ENCODE peak calls at places on chromosomes 11 and 22, in eight cellular contexts. F, Y, O, C, G, S, M and I are unnamed samples.

GRCh38 chr11:1042626-1043562 is 6.4 kb upstream of the MUC6 start:
- DNase-seq in F (no peak), Y (no peak), O (no peak), C (no peak), G (no peak), S (no peak), M (no peak), I (no peak)

GRCh38 chr11:116787786-116788486 is at the start of gene ZPR1:
- DNase-seq in F (peak), Y (peak), O (peak), C (peak), G (no peak), S (peak), M (peak), I (peak)

GRCh38 chr11:330694-331314 is 10.1 kb upstream of the IFITM3 start:
- DNase-seq in F (no peak), Y (no peak), O (no peak), C (no peak), G (no peak), S (no peak), M (no peak), I (peak)

GRCh38 chr11:62103141-62103540 is 20.7 kb upstream of the INCENP start:
- DNase-seq in F (no peak), Y (no peak), O (no peak), C (no peak), G (no peak), S (no peak), M (no peak), I (no peak)

GRCh38 chr11:19696904-19697303 is 15.7 kb upstream of the NAV2 start:
- DNase-seq in F (no peak), Y (no peak), O (no peak), C (no peak), G (no peak), S (no peak), M (no peak), I (no peak)

GRCh38 chr22:23119492-23120414 is 22.0 kb downstream of the RSPH14 start:
- DNase-seq in F (peak), Y (no peak), O (no peak), C (no peak), G (no peak), S (no peak), M (no peak), I (no peak)

GRCh38 chr11:2445107-2445947 is 519 bp downstream of the KCNQ1 start:
- DNase-seq in F (peak), Y (no peak), O (peak), C (no peak), G (no peak), S (peak), M (no peak), I (no peak)

GRCh38 chr11:69658606-69659450 is 16.3 kb downstream of the LTO1 start:
- DNase-seq in F (no peak), Y (no peak), O (no peak), C (no peak), G (no peak), S (no peak), M (no peak), I (no peak)

GRCh38 chr22:36144886-36145541 is 15.5 kb downstream of the APOL3 start:
- DNase-seq in F (peak), Y (peak), O (peak), C (peak), G (peak), S (peak), M (peak), I (no peak)

GRCh38 chr11:104033561-104033960 is 2.9 kb upstream of the DDI1 start:
- DNase-seq in F (no peak), Y (no peak), O (no peak), C (no peak), G (no peak), S (no peak), M (no peak), I (no peak)

GRCh38 chr11:35380603-35381002 is 38.8 kb downstream of the SLC1A2 start:
- DNase-seq in F (no peak), Y (no peak), O (no peak), C (no peak), G (no peak), S (no peak), M (no peak), I (no peak)

GRCh38 chr11:117180020-117180419 is 1.5 kb downstream of the SIDT2 start:
- DNase-seq in F (peak), Y (no peak), O (peak), C (no peak), G (no peak), S (no peak), M (peak), I (peak)

GRCh38 chr11:94049351-94049750 is 28.2 kb downstream of the HEPHL1 start:
- DNase-seq in F (no peak), Y (no peak), O (no peak), C (peak), G (no peak), S (peak), M (no peak), I (no peak)

GRCh38 chr22:22387386-22387736 is 121.2 kb downstream of the ZNF280B start:
- DNase-seq in F (no peak), Y (no peak), O (no peak), C (no peak), G (no peak), S (no peak), M (no peak), I (no peak)

GRCh38 chr11:67082071-67082791 is 25.6 kb downstream of the RHOD start:
- DNase-seq in F (no peak), Y (peak), O (no peak), C (no peak), G (no peak), S (no peak), M (no peak), I (no peak)

GRCh38 chr22:45101828-45102227 is 61.9 kb upstream of the NUP50 start:
- DNase-seq in F (peak), Y (peak), O (no peak), C (no peak), G (no peak), S (peak), M (peak), I (peak)

GRCh38 chr22:23677701-23677995 is 13.2 kb upstream of the RGL4 start:
- DNase-seq in F (no peak), Y (no peak), O (no peak), C (no peak), G (no peak), S (no peak), M (no peak), I (no peak)

GRCh38 chr11:64250875-64251721 is at the start of gene PLCB3:
- DNase-seq in F (peak), Y (peak), O (peak), C (no peak), G (no peak), S (peak), M (peak), I (no peak)

GRCh38 chr22:45230026-45230845 is 10.5 kb downstream of the KIAA0930 start:
- DNase-seq in F (no peak), Y (no peak), O (no peak), C (no peak), G (no peak), S (no peak), M (no peak), I (no peak)

GRCh38 chr22:21761994-21762680 is 26.5 kb upstream of the YPEL1 start:
- DNase-seq in F (no peak), Y (no peak), O (no peak), C (no peak), G (no peak), S (no peak), M (no peak), I (no peak)

GRCh38 chr11:20117291-20117690 is 43.0 kb downstream of the DBX1 start:
- DNase-seq in F (no peak), Y (no peak), O (no peak), C (no peak), G (no peak), S (no peak), M (no peak), I (no peak)

GRCh38 chr11:102010776-102011500 is 36.3 kb upstream of the CFAP300 start:
- DNase-seq in F (no peak), Y (no peak), O (peak), C (no peak), G (peak), S (no peak), M (no peak), I (peak)

GRCh38 chr11:30128269-30128932 is 102.4 kb upstream of the FSHB start:
- DNase-seq in F (peak), Y (peak), O (peak), C (peak), G (peak), S (peak), M (peak), I (no peak)

GRCh38 chr11:42992594-42992993 is 319.2 kb upstream of the API5 start:
- DNase-seq in F (no peak), Y (no peak), O (no peak), C (no peak), G (no peak), S (no peak), M (no peak), I (no peak)

GRCh38 chr11:108975641-108976071 is 310.8 kb downstream of the DDX10 start:
- DNase-seq in F (no peak), Y (no peak), O (no peak), C (peak), G (no peak), S (peak), M (no peak), I (no peak)

GRCh38 chr11:8265681-8266241 is 2.1 kb upstream of the LMO1 start:
- DNase-seq in F (no peak), Y (peak), O (peak), C (no peak), G (no peak), S (no peak), M (no peak), I (peak)

GRCh38 chr11:57657290-57658022 is at the start of gene CLP1:
- DNase-seq in F (peak), Y (peak), O (peak), C (peak), G (peak), S (peak), M (peak), I (peak)

GRCh38 chr11:34443136-34443535 is 4.4 kb downstream of the CAT start:
- DNase-seq in F (no peak), Y (no peak), O (no peak), C (no peak), G (no peak), S (no peak), M (no peak), I (no peak)